ENCODE peak calls at places on chromosomes 13 and 19, in five cellular contexts. C is stomach; X is activated CD4-positive, alpha-beta T cell treated with anti-CD3 and anti-CD28 coated beads for 48 hours; U is stimulated activated CD4-positive, alpha-beta T cell treated with anti-CD3 and anti-CD28 coated beads, TNF-alpha, amount 100 ng/mL, for 1 hour; D is foreskin fibroblast. J is an unnamed sample.

GRCh38 chr13:101757446-101758039 is 305.1 kb downstream of the ITGBL1 start:
- DNase-seq in U (no peak), D (peak), X (no peak), C (no peak), J (no peak)

GRCh38 chr19:5046339-5047039 is 77.6 kb downstream of the KDM4B start:
- DNase-seq in U (no peak), X (no peak), C (peak), D (peak), J (no peak)

GRCh38 chr13:30619731-30620130 is 2.0 kb downstream of the USPL1 start:
- DNase-seq in C (no peak), D (no peak), U (no peak), X (no peak), J (no peak)

GRCh38 chr19:38441660-38442348 is 8.3 kb downstream of the RYR1 start:
- DNase-seq in X (no peak), C (no peak), D (no peak), U (no peak), J (no peak)

GRCh38 chr13:85650613-85651012 is 148.6 kb downstream of the SLITRK6 start:
- DNase-seq in X (no peak), C (no peak), U (no peak), D (no peak), J (no peak)

GRCh38 chr19:35468637-35469036 is 20.6 kb downstream of the FFAR2 start:
- DNase-seq in U (peak), C (peak), X (peak), D (peak), J (peak)

GRCh38 chr19:3606174-3606689 is 443 bp downstream of the TBXA2R start:
- DNase-seq in U (no peak), X (peak), D (no peak), C (peak), J (no peak)

GRCh38 chr19:19120308-19121156 is 17.7 kb downstream of the TMEM161A start:
- DNase-seq in D (peak), X (peak), C (peak), U (no peak), J (no peak)

GRCh38 chr19:35024095-35024494 is 6.2 kb upstream of the SCN1B start:
- DNase-seq in U (no peak), D (no peak), C (no peak), X (no peak), J (no peak)

GRCh38 chr13:102870677-102871415 is 25.0 kb downstream of the ERCC5 start:
- DNase-seq in C (peak), X (peak), D (peak), U (no peak), J (no peak)

GRCh38 chr19:13783565-13784500 is 9.6 kb downstream of the C19orf53 start:
- DNase-seq in X (no peak), C (no peak), U (no peak), D (no peak), J (no peak)

GRCh38 chr19:48745208-48745995 is 1.3 kb downstream of the IZUMO1 start:
- DNase-seq in D (peak), U (no peak), X (peak), C (peak), J (no peak)

GRCh38 chr19:41330476-41330875 is 20.5 kb downstream of the CCDC97 start:
- DNase-seq in X (no peak), U (no peak), C (no peak), D (no peak), J (no peak)

GRCh38 chr19:47713046-47714021 is at the start of gene EHD2:
- DNase-seq in U (no peak), X (peak), C (peak), D (peak), J (no peak)

GRCh38 chr13:20519887-20520286 is 5.8 kb downstream of the CRYL1 start:
- DNase-seq in C (no peak), X (no peak), D (peak), U (no peak), J (no peak)

GRCh38 chr19:52722062-52723005 is 12.5 kb downstream of the ZNF611 start:
- DNase-seq in C (no peak), D (peak), U (no peak), X (no peak), J (no peak)

GRCh38 chr13:29577135-29578051 is 18.1 kb downstream of the SLC7A1 start:
- DNase-seq in U (no peak), C (no peak), X (no peak), D (peak), J (no peak)

GRCh38 chr13:113275387-113275786 is 21.7 kb upstream of the LAMP1 start:
- DNase-seq in X (peak), D (peak), C (peak), U (no peak), J (no peak)

GRCh38 chr19:39178296-39179006 is 18.3 kb upstream of the NCCRP1 start:
- DNase-seq in C (no peak), U (no peak), D (no peak), X (no peak), J (no peak)

GRCh38 chr19:52190679-52191293 is 934 bp downstream of the PPP2R1A start:
- DNase-seq in X (peak), C (peak), D (peak), U (no peak), J (no peak)

GRCh38 chr13:41557719-41558118 is 100.4 kb downstream of the RGCC start:
- DNase-seq in D (no peak), U (no peak), X (no peak), C (no peak), J (no peak)

GRCh38 chr13:67148219-67148583 is 81.9 kb downstream of the PCDH9 start:
- DNase-seq in U (no peak), C (no peak), X (no peak), D (peak), J (no peak)

GRCh38 chr19:30781519-30781918 is 409.3 kb downstream of the ZNF536 start:
- DNase-seq in U (no peak), X (no peak), C (no peak), D (peak), J (no peak)

GRCh38 chr19:31733591-31733990 is 384.4 kb upstream of the TSHZ3 start:
- DNase-seq in C (no peak), D (no peak), X (no peak), U (no peak), J (no peak)

J was measured in central memory CD8-positive, alpha-beta T cell.